ENCODE peak calls at places on chromosomes 4 and X, in six cellular contexts. One of them, this sample, is unnamed.

GRCh38 chrX:139881130-139881529 is 51.7 kb downstream of the ATP11C start:
- DNase-seq in activated naive CD8-positive, alpha-beta T cell treated with anti-CD3 and anti-CD28 coated beads, Interleukin-2, amount 50 U/mL, for 24 hours: no peak
- DNase-seq in WERI-Rb-1: no peak
- DNase-seq in head of caudate nucleus: no peak
- DNase-seq in sciatic nerve: no peak
- DNase-seq in iPS-NIHi11: no peak
- DNase-seq in this sample: no peak

GRCh38 chr4:67580577-67580976 is 22.1 kb downstream of the STAP1 start:
- DNase-seq in activated naive CD8-positive, alpha-beta T cell treated with anti-CD3 and anti-CD28 coated beads, Interleukin-2, amount 50 U/mL, for 24 hours: no peak
- DNase-seq in WERI-Rb-1: no peak
- DNase-seq in head of caudate nucleus: no peak
- DNase-seq in sciatic nerve: no peak
- DNase-seq in iPS-NIHi11: no peak
- DNase-seq in this sample: no peak

GRCh38 chr4:83862471-83862870 is 326.6 kb downstream of the GPAT3 start:
- DNase-seq in activated naive CD8-positive, alpha-beta T cell treated with anti-CD3 and anti-CD28 coated beads, Interleukin-2, amount 50 U/mL, for 24 hours: no peak
- DNase-seq in WERI-Rb-1: no peak
- DNase-seq in head of caudate nucleus: no peak
- DNase-seq in sciatic nerve: no peak
- DNase-seq in iPS-NIHi11: no peak
- DNase-seq in this sample: no peak

GRCh38 chr4:158778712-158779111 is 9.9 kb downstream of the FNIP2 start:
- DNase-seq in activated naive CD8-positive, alpha-beta T cell treated with anti-CD3 and anti-CD28 coated beads, Interleukin-2, amount 50 U/mL, for 24 hours: no peak
- DNase-seq in WERI-Rb-1: no peak
- DNase-seq in head of caudate nucleus: no peak
- DNase-seq in sciatic nerve: no peak
- DNase-seq in iPS-NIHi11: no peak
- DNase-seq in this sample: peak

GRCh38 chr4:185411833-185412232 is 13.9 kb downstream of the UFSP2 start:
- DNase-seq in activated naive CD8-positive, alpha-beta T cell treated with anti-CD3 and anti-CD28 coated beads, Interleukin-2, amount 50 U/mL, for 24 hours: no peak
- DNase-seq in WERI-Rb-1: no peak
- DNase-seq in head of caudate nucleus: no peak
- DNase-seq in sciatic nerve: no peak
- DNase-seq in iPS-NIHi11: no peak
- DNase-seq in this sample: no peak

GRCh38 chrX:48569958-48570357 is 4.3 kb upstream of the RBM3 start:
- DNase-seq in activated naive CD8-positive, alpha-beta T cell treated with anti-CD3 and anti-CD28 coated beads, Interleukin-2, amount 50 U/mL, for 24 hours: no peak
- DNase-seq in WERI-Rb-1: no peak
- DNase-seq in head of caudate nucleus: no peak
- DNase-seq in sciatic nerve: no peak
- DNase-seq in iPS-NIHi11: no peak
- DNase-seq in this sample: no peak

GRCh38 chrX:39519213-39519544 is 578.6 kb downstream of the BCOR start:
- DNase-seq in activated naive CD8-positive, alpha-beta T cell treated with anti-CD3 and anti-CD28 coated beads, Interleukin-2, amount 50 U/mL, for 24 hours: no peak
- DNase-seq in WERI-Rb-1: no peak
- DNase-seq in head of caudate nucleus: no peak
- DNase-seq in sciatic nerve: no peak
- DNase-seq in iPS-NIHi11: no peak
- DNase-seq in this sample: no peak

GRCh38 chr4:176259330-176260090 is 9.5 kb downstream of the ASB5 start:
- DNase-seq in activated naive CD8-positive, alpha-beta T cell treated with anti-CD3 and anti-CD28 coated beads, Interleukin-2, amount 50 U/mL, for 24 hours: no peak
- DNase-seq in WERI-Rb-1: no peak
- DNase-seq in head of caudate nucleus: no peak
- DNase-seq in sciatic nerve: no peak
- DNase-seq in iPS-NIHi11: no peak
- DNase-seq in this sample: no peak

GRCh38 chr4:173651651-173652282 is 121.7 kb upstream of the HAND2 start:
- DNase-seq in activated naive CD8-positive, alpha-beta T cell treated with anti-CD3 and anti-CD28 coated beads, Interleukin-2, amount 50 U/mL, for 24 hours: no peak
- DNase-seq in WERI-Rb-1: no peak
- DNase-seq in head of caudate nucleus: no peak
- DNase-seq in sciatic nerve: no peak
- DNase-seq in iPS-NIHi11: no peak
- DNase-seq in this sample: no peak